ENCODE peak calls at places on chromosomes 12 and 14, in five cellular contexts. C is heart right ventricle, N is HCT116, M is right lobe of liver, B is BJ. H is an unnamed sample.

GRCh38 chr14:23286020-23286903 is at the start of gene HOMEZ:
- DNase-seq in C (peak), B (peak), N (peak), M (peak), H (peak)

GRCh38 chr12:44342371-44342770 is 506.5 kb downstream of the TMEM117 start:
- DNase-seq in M (no peak), C (no peak), B (no peak), N (no peak), H (no peak)

GRCh38 chr14:101113835-101114725 is 210.6 kb upstream of the RTL1 start:
- DNase-seq in N (no peak), C (no peak), B (no peak), M (peak), H (no peak)

GRCh38 chr14:95143813-95144620 is 13.3 kb downstream of the DICER1 start:
- DNase-seq in M (no peak), C (no peak), B (no peak), N (no peak), H (no peak)

GRCh38 chr12:666766-667308 is 3.6 kb upstream of the NINJ2 start:
- DNase-seq in M (no peak), N (no peak), B (peak), C (no peak), H (no peak)

GRCh38 chr12:123041811-123042655 is 61.6 kb downstream of the ARL6IP4 start:
- DNase-seq in N (no peak), B (no peak), C (no peak), M (no peak), H (peak)

GRCh38 chr14:50821471-50822464 is 9.2 kb downstream of the NIN start:
- DNase-seq in M (peak), B (no peak), C (peak), N (no peak), H (peak)

GRCh38 chr14:94548999-94549985 is 11.9 kb upstream of the SERPINA4 start:
- DNase-seq in M (peak), C (peak), B (no peak), N (peak), H (peak)

GRCh38 chr12:92141585-92142244 is 3.9 kb downstream of the BTG1 start:
- DNase-seq in B (no peak), M (no peak), C (no peak), N (no peak), H (no peak)

GRCh38 chr12:26378721-26379120 is 183.3 kb downstream of the SSPN start:
- DNase-seq in B (no peak), N (no peak), M (no peak), C (no peak), H (no peak)

GRCh38 chr14:94390372-94391086 is 2.1 kb upstream of the SERPINA1 start:
- DNase-seq in M (peak), C (peak), N (no peak), B (no peak), H (peak)

GRCh38 chr14:21287166-21287565 is 7.3 kb downstream of the RPGRIP1 start:
- DNase-seq in N (no peak), B (no peak), C (no peak), M (no peak), H (no peak)

GRCh38 chr12:96258451-96258933 is 64.3 kb downstream of the ELK3 start:
- DNase-seq in C (peak), B (no peak), N (no peak), M (no peak), H (peak)

GRCh38 chr14:98694541-98694940 is 577.5 kb downstream of the BCL11B start:
- DNase-seq in N (no peak), B (no peak), C (no peak), M (no peak), H (no peak)

GRCh38 chr12:2410490-2410889 is 357.7 kb downstream of the CACNA1C start:
- DNase-seq in C (no peak), M (no peak), N (no peak), B (no peak), H (no peak)

GRCh38 chr12:6540181-6540877 is 6.0 kb downstream of the GAPDH start:
- DNase-seq in B (peak), N (peak), M (peak), C (peak), H (peak)

GRCh38 chr12:98572010-98572409 is 21.5 kb upstream of the SLC25A3 start:
- DNase-seq in N (no peak), M (no peak), B (no peak), C (no peak), H (no peak)

GRCh38 chr14:91403069-91403600 is 14.5 kb downstream of the CCDC88C start:
- DNase-seq in M (no peak), C (no peak), B (no peak), N (no peak), H (peak)

GRCh38 chr12:29241821-29242591 is 92.9 kb downstream of the FAR2 start:
- DNase-seq in C (no peak), B (peak), N (peak), M (peak), H (no peak)

DNA sequence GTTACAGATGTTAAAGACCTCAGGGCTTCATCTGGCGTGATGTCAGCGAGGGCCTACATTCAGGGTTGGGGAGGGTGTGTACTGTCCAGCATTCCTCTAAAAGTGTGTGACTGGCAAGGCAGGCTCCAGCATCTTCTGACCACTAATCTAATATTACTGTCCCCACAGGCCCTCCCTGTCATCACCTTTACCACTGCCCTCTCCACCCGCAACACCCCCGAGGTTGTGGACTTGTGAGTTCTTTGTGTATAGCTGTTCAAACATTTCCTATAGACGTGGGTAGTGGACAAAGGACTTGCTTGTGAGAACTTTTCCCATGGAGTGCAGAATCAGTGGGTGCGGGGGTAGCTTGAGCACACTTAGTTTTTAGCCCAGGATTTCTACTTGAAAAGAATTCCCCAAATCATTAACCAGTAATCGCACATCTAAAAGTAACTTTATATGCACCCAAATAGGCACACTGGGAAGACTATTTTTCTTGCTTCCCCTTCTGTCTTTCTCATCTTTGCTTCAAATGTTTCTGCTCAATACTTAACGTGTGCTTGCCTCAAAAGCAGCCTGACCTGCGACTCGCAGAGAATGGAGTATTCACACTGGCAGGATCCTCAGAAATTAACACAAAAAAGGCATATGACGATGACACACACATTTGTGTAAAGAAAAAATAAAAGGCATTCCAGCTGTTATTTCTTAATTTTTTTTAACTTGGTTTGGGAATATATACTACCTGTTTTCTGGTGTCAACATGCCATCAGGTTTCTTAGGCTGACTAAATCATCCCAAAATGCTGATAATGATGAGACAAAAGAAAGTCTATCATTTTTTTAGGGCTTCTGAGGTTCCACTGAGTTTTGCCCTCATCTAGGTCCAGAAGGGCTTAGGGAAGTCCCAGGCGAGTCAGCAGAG is 158.4 kb upstream of the HIF1A start:
- DNase-seq in N (no peak), C (no peak), B (no peak), M (no peak), H (no peak)
- H3K4me3 ChIP-seq in N (no peak), C (no peak), B (no peak), M (no peak), H (no peak)

GRCh38 chr12:82970614-82971013 is 283.9 kb downstream of the TMTC2 start:
- DNase-seq in N (no peak), M (no peak), B (no peak), C (no peak), H (no peak)

GRCh38 chr12:82968644-82969339 is 282.1 kb downstream of the TMTC2 start:
- DNase-seq in C (no peak), M (no peak), B (no peak), N (no peak), H (no peak)

GRCh38 chr12:82973601-82974000 is 286.9 kb downstream of the TMTC2 start:
- DNase-seq in M (no peak), C (no peak), N (no peak), B (no peak), H (no peak)

DNA sequence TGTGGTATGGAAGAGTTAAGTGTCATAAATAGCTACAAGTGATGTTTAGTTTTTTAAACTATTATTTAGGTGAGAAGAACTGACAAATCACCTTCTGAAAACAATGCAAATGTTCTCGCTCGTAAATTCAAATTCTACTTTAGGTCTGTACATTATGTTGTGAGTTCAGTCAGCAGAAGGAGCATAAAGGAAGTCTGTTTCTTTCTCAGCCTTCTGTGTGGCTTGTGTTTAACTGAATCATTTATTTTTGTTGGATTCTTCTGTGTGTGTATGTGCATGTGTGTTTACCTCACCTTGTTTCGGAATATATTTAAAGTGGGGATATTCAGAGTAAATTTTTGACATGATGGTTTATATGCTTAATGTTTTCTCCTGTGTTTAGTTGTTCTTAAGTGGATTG is 285.9 kb downstream of the TMTC2 start:
- DNase-seq in N (no peak), B (no peak), C (no peak), M (no peak), H (no peak)
- H3K4me3 ChIP-seq in N (no peak), B (no peak), C (no peak), M (no peak), H (no peak)

GRCh38 chr14:69354383-69355154 is 43.5 kb downstream of the ERH start:
- DNase-seq in N (no peak), B (no peak), M (no peak), C (no peak), H (peak)

GRCh38 chr14:69355955-69356321 is 42.2 kb downstream of the ERH start:
- DNase-seq in B (peak), M (no peak), N (no peak), C (no peak), H (no peak)

GRCh38 chr14:69353168-69353567 is 44.9 kb downstream of the ERH start:
- DNase-seq in C (no peak), M (no peak), B (no peak), N (no peak), H (no peak)

GRCh38 chr14:69356903-69357543 is 41.1 kb downstream of the ERH start:
- DNase-seq in C (no peak), N (no peak), M (no peak), B (no peak), H (no peak)

DNA sequence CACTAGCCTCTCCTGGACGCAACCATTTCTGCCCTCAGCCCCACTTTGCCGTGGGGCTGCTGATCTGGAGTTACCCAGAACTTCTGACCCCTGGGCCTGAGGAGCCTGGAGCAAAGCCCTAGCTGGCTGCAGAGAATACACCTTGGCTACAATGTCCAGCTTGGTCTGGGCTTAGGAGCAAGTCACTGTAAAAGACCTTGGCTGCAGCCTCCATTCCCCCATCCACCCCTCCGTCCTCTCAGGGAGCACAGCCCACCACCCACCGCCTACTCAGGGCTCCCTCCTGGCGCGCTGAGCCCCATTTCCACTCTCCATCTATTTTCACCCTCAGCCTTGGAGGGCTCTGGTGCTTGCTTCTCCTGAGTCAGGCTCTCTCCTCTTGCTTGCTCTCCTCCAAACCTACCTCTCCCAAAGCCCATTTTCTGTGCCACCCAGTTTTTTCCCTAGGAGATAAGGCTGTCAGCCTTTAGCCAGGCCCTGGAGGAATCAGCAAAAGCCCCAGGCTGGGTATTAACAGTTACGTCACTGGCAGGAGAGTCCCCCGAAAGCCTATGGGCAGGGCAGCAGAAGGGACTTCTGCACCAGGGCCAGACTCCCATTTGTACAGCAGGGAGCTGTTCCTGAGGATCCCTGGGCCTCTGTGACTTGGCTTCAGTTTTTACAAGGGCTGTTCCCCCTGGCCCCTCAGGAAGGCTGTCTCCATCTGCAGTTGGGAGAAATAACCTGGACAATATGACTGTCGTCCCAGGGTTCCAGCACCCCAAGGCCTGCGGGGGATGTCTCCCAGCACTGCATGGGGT is 42.7 kb downstream of the ERH start:
- DNase-seq in B (no peak), C (no peak), N (no peak), M (no peak), H (no peak)
- H3K4me3 ChIP-seq in B (no peak), C (no peak), N (no peak), M (no peak), H (peak)

DNA sequence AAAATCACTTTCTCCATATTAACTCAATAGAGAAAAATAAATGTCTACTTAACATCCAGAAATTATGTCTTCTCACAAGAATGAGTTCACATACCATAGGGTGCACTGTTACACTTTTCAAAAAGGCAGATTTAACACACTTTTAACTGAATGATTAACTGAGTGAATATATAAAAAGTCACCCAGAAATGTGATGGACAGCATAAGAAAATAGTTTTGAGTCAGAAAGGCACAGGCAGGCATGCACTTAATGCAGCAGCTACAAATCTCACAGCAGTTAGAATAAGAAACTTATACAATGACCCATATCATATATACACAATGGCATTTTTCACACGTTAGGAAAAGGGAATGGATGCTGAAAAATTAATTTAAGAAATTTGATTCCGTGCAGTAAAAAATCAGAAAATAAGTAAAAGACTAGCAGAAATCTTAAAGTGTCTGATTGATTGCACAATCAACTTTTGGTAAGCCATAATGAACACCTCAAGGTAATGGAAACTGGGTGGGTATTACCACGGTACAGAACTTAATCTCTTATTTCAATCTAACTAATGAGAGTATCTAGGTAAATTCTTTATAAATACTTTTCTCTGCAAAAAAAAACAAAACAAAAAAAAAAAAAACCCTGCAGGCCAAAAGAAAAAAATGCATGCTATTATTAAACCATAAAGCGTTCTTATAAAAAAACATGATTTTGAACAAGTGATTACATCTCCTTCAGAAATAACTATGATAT is 3.5 kb downstream of the MED13L start:
- DNase-seq in N (no peak), M (no peak), C (no peak), B (no peak), H (no peak)
- H3K4me3 ChIP-seq in N (no peak), M (no peak), C (no peak), B (no peak), H (no peak)

GRCh38 chr14:73753887-73754880 is 40.0 kb upstream of the PNMA1 start:
- DNase-seq in M (peak), N (no peak), C (no peak), B (no peak), H (peak)

GRCh38 chr14:73757381-73757780 is 43.2 kb upstream of the PNMA1 start:
- DNase-seq in B (no peak), M (no peak), N (no peak), C (no peak), H (peak)

GRCh38 chr14:73755434-73756014 is 41.3 kb upstream of the PNMA1 start:
- DNase-seq in B (no peak), C (no peak), M (no peak), N (no peak), H (peak)

GRCh38 chr14:73753043-73753886 is 39.1 kb upstream of the PNMA1 start:
- DNase-seq in N (no peak), B (no peak), M (peak), C (no peak), H (peak)

GRCh38 chr14:73754911-73755360 is 40.8 kb upstream of the PNMA1 start:
- DNase-seq in M (peak), B (no peak), C (peak), N (no peak), H (peak)
- H3K4me3 ChIP-seq in M (no peak), B (peak), C (peak), N (no peak), H (peak)

GRCh38 chr12:104181313-104181712 is 34.3 kb upstream of the TXNRD1 start:
- DNase-seq in B (no peak), C (no peak), M (no peak), N (no peak), H (no peak)

GRCh38 chr12:104177663-104178501 is 37.7 kb upstream of the TXNRD1 start:
- DNase-seq in B (peak), C (peak), N (peak), M (peak), H (no peak)

GRCh38 chr12:104182144-104182543 is 33.4 kb upstream of the TXNRD1 start:
- DNase-seq in M (peak), C (peak), N (no peak), B (peak), H (no peak)

GRCh38 chr12:104182621-104183378 is 32.8 kb upstream of the TXNRD1 start:
- DNase-seq in B (no peak), C (no peak), N (no peak), M (no peak), H (no peak)

DNA sequence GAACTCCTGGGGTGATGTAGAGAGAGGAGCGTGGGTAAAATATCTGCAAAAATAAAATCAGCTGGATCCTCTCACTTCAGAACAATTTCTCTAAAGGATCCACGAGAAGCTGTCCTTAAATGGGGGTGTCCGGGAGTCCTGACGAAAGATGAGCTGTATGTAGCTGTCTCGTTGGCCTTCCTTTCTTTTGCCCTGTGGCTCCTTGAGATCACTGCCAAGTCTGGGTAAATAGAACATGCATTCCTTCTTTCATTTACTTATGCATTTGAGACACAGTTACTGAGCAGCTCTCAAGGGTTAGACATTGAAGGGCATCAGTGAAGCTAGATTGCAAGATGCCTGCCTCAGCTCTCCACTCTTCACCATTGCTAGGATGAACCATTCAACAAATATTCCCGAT is 35.2 kb upstream of the TXNRD1 start:
- DNase-seq in N (no peak), C (no peak), B (no peak), M (no peak), H (no peak)
- H3K4me3 ChIP-seq in N (no peak), C (no peak), B (no peak), M (no peak), H (no peak)

GRCh38 chr14:76958020-76958965 is 70.2 kb downstream of the IRF2BPL start:
- DNase-seq in B (no peak), C (no peak), N (no peak), M (no peak), H (no peak)

GRCh38 chr14:76958975-76959710 is 69.4 kb downstream of the IRF2BPL start:
- DNase-seq in B (peak), N (peak), M (no peak), C (peak), H (no peak)

GRCh38 chr14:76956253-76957090 is 72.0 kb downstream of the IRF2BPL start:
- DNase-seq in M (peak), B (peak), C (peak), N (peak), H (peak)

GRCh38 chr14:76955575-76956252 is 72.8 kb downstream of the IRF2BPL start:
- DNase-seq in N (no peak), B (no peak), C (no peak), M (no peak), H (peak)

GRCh38 chr14:76957224-76957881 is 71.2 kb downstream of the IRF2BPL start:
- DNase-seq in B (no peak), N (no peak), C (no peak), M (no peak), H (no peak)
- H3K4me3 ChIP-seq in B (no peak), N (no peak), C (no peak), M (no peak), H (peak)

GRCh38 chr14:49598479-49599301 is at the start of gene LRR1:
- DNase-seq in B (no peak), N (peak), M (peak), C (peak), H (peak)
- H3K4me3 ChIP-seq in B (peak), N (peak), M (peak), C (peak), H (peak)

GRCh38 chr12:75482636-75483035 is 2.1 kb downstream of the GLIPR1 start:
- DNase-seq in N (no peak), M (no peak), B (no peak), C (no peak), H (no peak)
- H3K4me3 ChIP-seq in N (no peak), M (peak), B (peak), C (peak), H (peak)